ENCODE peak calls at places on chromosomes 6 and 20, in four cellular contexts. One of them, this sample, is unnamed. For H3K4me1, the result is how much of the 10 kb centered on the place peaks cover.

GRCh38 chr6:109241199-109241598 is 141.1 kb downstream of the CD164 start:
- DNase-seq in neuronal stem cell: no peak
- DNase-seq in astrocyte: peak
- DNase-seq in fibroblast of lung: peak
- DNase-seq in this sample: no peak

GRCh38 chr20:39910536-39910935 is 778.5 kb downstream of the MAFB start:
- DNase-seq in fibroblast of lung: no peak
- DNase-seq in neuronal stem cell: no peak
- DNase-seq in astrocyte: no peak
- DNase-seq in this sample: no peak

GRCh38 chr6:24401458-24401857 is 1.3 kb upstream of the MRS2 start:
- DNase-seq in neuronal stem cell: no peak
- DNase-seq in fibroblast of lung: no peak
- DNase-seq in astrocyte: no peak
- DNase-seq in this sample: no peak

GRCh38 chr20:38350879-38351775 is 4.8 kb downstream of the LBP start:
- DNase-seq in astrocyte: no peak
- DNase-seq in fibroblast of lung: no peak
- DNase-seq in neuronal stem cell: no peak
- DNase-seq in this sample: no peak

GRCh38 chr6:67393356-67393755 is 1241.7 kb upstream of the ADGRB3 start:
- DNase-seq in fibroblast of lung: no peak
- DNase-seq in astrocyte: no peak
- DNase-seq in neuronal stem cell: no peak
- DNase-seq in this sample: no peak

GRCh38 chr20:31440012-31440659 is at the start of gene DEFB123:
- DNase-seq in neuronal stem cell: no peak
- DNase-seq in fibroblast of lung: no peak
- DNase-seq in astrocyte: no peak
- DNase-seq in this sample: no peak

GRCh38 chr20:1875762-1876161 is 19.4 kb upstream of the SIRPA start:
- DNase-seq in fibroblast of lung: no peak
- DNase-seq in astrocyte: no peak
- DNase-seq in neuronal stem cell: no peak
- DNase-seq in this sample: no peak

GRCh38 chr6:142534484-142534883 is 232.7 kb downstream of the ADGRG6 start:
- DNase-seq in astrocyte: no peak
- DNase-seq in neuronal stem cell: no peak
- DNase-seq in fibroblast of lung: no peak
- DNase-seq in this sample: no peak

GRCh38 chr6:130282234-130282995 is 59.7 kb upstream of the SAMD3 start:
- DNase-seq in fibroblast of lung: peak
- DNase-seq in astrocyte: peak
- DNase-seq in neuronal stem cell: no peak
- DNase-seq in this sample: no peak

GRCh38 chr20:54643761-54644160 is 168.4 kb downstream of the DOK5 start:
- DNase-seq in astrocyte: peak
- DNase-seq in fibroblast of lung: peak
- DNase-seq in neuronal stem cell: no peak
- DNase-seq in this sample: no peak

GRCh38 chr6:150267686-150268561 is 100.9 kb upstream of the IYD start:
- DNase-seq in astrocyte: peak
- DNase-seq in neuronal stem cell: no peak
- DNase-seq in fibroblast of lung: peak
- DNase-seq in this sample: no peak

GRCh38 chr6:117317261-117317660 is 51.9 kb downstream of the VGLL2 start:
- DNase-seq in astrocyte: peak
- DNase-seq in fibroblast of lung: peak
- DNase-seq in neuronal stem cell: no peak
- DNase-seq in this sample: no peak

GRCh38 chr20:58086763-58087566 is 141.5 kb downstream of the ANKRD60 start:
- DNase-seq in fibroblast of lung: peak
- DNase-seq in astrocyte: no peak
- DNase-seq in neuronal stem cell: peak
- DNase-seq in this sample: peak

GRCh38 chr20:7798176-7798575 is 142.1 kb downstream of the HAO1 start:
- DNase-seq in fibroblast of lung: no peak
- DNase-seq in neuronal stem cell: no peak
- DNase-seq in astrocyte: peak
- DNase-seq in this sample: no peak

GRCh38 chr20:63897978-63898561 is 3.1 kb downstream of the DNAJC5 start:
- DNase-seq in neuronal stem cell: no peak
- DNase-seq in astrocyte: no peak
- DNase-seq in fibroblast of lung: no peak
- DNase-seq in this sample: no peak

GRCh38 chr20:6114696-6115095 is 8.1 kb downstream of the FERMT1 start:
- DNase-seq in fibroblast of lung: no peak
- DNase-seq in neuronal stem cell: no peak
- DNase-seq in astrocyte: no peak
- DNase-seq in this sample: no peak

GRCh38 chr6:71324179-71324791 is 35.7 kb downstream of the OGFRL1 start:
- DNase-seq in neuronal stem cell: no peak
- DNase-seq in astrocyte: no peak
- DNase-seq in fibroblast of lung: no peak
- DNase-seq in this sample: no peak

GRCh38 chr6:158008894-158009891 is 27.5 kb downstream of the SYNJ2 start:
- DNase-seq in neuronal stem cell: no peak
- DNase-seq in fibroblast of lung: peak
- DNase-seq in astrocyte: peak
- DNase-seq in this sample: no peak

GRCh38 chr20:50789968-50790650 is 4.8 kb upstream of the BCAS4 start:
- DNase-seq in astrocyte: no peak
- DNase-seq in fibroblast of lung: no peak
- DNase-seq in neuronal stem cell: no peak
- DNase-seq in this sample: peak

GRCh38 chr20:47810116-47810672 is 24.9 kb upstream of the SULF2 start:
- DNase-seq in astrocyte: no peak
- DNase-seq in neuronal stem cell: no peak
- DNase-seq in fibroblast of lung: no peak
- DNase-seq in this sample: no peak

GRCh38 chr6:130625825-130626500 is 201.2 kb upstream of the SMLR1 start:
- DNase-seq in neuronal stem cell: no peak
- DNase-seq in astrocyte: peak
- DNase-seq in fibroblast of lung: peak
- DNase-seq in this sample: no peak

GRCh38 chr6:38578075-38578474 is 61.7 kb downstream of the BTBD9 start:
- DNase-seq in fibroblast of lung: no peak
- DNase-seq in neuronal stem cell: no peak
- DNase-seq in astrocyte: no peak
- DNase-seq in this sample: no peak

GRCh38 chr6:168525926-168526630 is 85.1 kb downstream of the SMOC2 start:
- DNase-seq in fibroblast of lung: no peak
- DNase-seq in neuronal stem cell: no peak
- DNase-seq in astrocyte: no peak
- DNase-seq in this sample: no peak

GRCh38 chr20:45044084-45044573 is 56.8 kb downstream of the KCNS1 start:
- DNase-seq in neuronal stem cell: peak
- DNase-seq in astrocyte: peak
- DNase-seq in fibroblast of lung: peak
- DNase-seq in this sample: peak

GRCh38 chr6:15062311-15063252 is 183.3 kb upstream of the JARID2 start:
- DNase-seq in neuronal stem cell: no peak
- DNase-seq in fibroblast of lung: peak
- DNase-seq in astrocyte: peak
- DNase-seq in this sample: no peak

GRCh38 chr20:17712708-17713107 is 12.9 kb downstream of the BANF2 start:
- DNase-seq in fibroblast of lung: peak
- DNase-seq in astrocyte: peak
- DNase-seq in neuronal stem cell: no peak
- DNase-seq in this sample: no peak

GRCh38 chr20:50304501-50304856 is 113.8 kb downstream of the CEBPB start:
- DNase-seq in neuronal stem cell: no peak
- DNase-seq in astrocyte: peak
- DNase-seq in fibroblast of lung: peak
- DNase-seq in this sample: peak

GRCh38 chr6:130470777-130471176 is 105.0 kb downstream of the TMEM200A start:
- DNase-seq in fibroblast of lung: no peak
- DNase-seq in astrocyte: no peak
- DNase-seq in neuronal stem cell: no peak
- DNase-seq in this sample: no peak

GRCh38 chr6:158481612-158482473 is 78.0 kb upstream of the TMEM181 start:
- DNase-seq in fibroblast of lung: peak
- DNase-seq in astrocyte: peak
- DNase-seq in neuronal stem cell: no peak
- DNase-seq in this sample: no peak

GRCh38 chr6:141401168-141401567 is 731.6 kb upstream of the GJE1 start:
- DNase-seq in neuronal stem cell: no peak
- DNase-seq in astrocyte: peak
- DNase-seq in fibroblast of lung: peak
- DNase-seq in this sample: no peak

GRCh38 chr6:25450469-25451198 is 171.5 kb downstream of the CARMIL1 start:
- DNase-seq in astrocyte: no peak
- DNase-seq in neuronal stem cell: no peak
- DNase-seq in fibroblast of lung: no peak
- DNase-seq in this sample: no peak

GRCh38 chr6:69719602-69720193 is 77.1 kb downstream of the LMBRD1 start:
- DNase-seq in fibroblast of lung: peak
- DNase-seq in neuronal stem cell: no peak
- DNase-seq in astrocyte: no peak
- DNase-seq in this sample: no peak

GRCh38 chr20:10079964-10080363 is 45.2 kb downstream of the ANKEF1 start:
- DNase-seq in astrocyte: peak
- DNase-seq in neuronal stem cell: no peak
- DNase-seq in fibroblast of lung: peak
- DNase-seq in this sample: no peak

GRCh38 chr20:46128310-46129151 is 10.4 kb downstream of the CD40 start:
- DNase-seq in astrocyte: no peak
- DNase-seq in fibroblast of lung: no peak
- DNase-seq in neuronal stem cell: peak
- DNase-seq in this sample: no peak

GRCh38 chr6:93624408-93624807 is 205.0 kb upstream of the EPHA7 start:
- DNase-seq in fibroblast of lung: no peak
- DNase-seq in astrocyte: no peak
- DNase-seq in neuronal stem cell: no peak
- DNase-seq in this sample: no peak

GRCh38 chr6:105332576-105332975 is 70.3 kb downstream of the PREP start:
- DNase-seq in astrocyte: no peak
- DNase-seq in fibroblast of lung: no peak
- DNase-seq in neuronal stem cell: no peak
- DNase-seq in this sample: no peak

GRCh38 chr6:88520020-88520338 is 353.8 kb upstream of the CNR1 start:
- DNase-seq in fibroblast of lung: no peak
- DNase-seq in neuronal stem cell: no peak
- DNase-seq in astrocyte: no peak
- DNase-seq in this sample: no peak

GRCh38 chr6:15410752-15411151 is 164.9 kb downstream of the JARID2 start:
- DNase-seq in fibroblast of lung: no peak
- DNase-seq in neuronal stem cell: no peak
- DNase-seq in astrocyte: no peak
- DNase-seq in this sample: no peak

GRCh38 chr20:32538526-32538918 is 46.6 kb downstream of the NOL4L start:
- DNase-seq in fibroblast of lung: no peak
- DNase-seq in astrocyte: no peak
- DNase-seq in neuronal stem cell: no peak
- DNase-seq in this sample: no peak
- H3K27ac ChIP-seq in fibroblast of lung: no peak
- H3K27ac ChIP-seq in astrocyte: no peak
- H3K27ac ChIP-seq in neuronal stem cell: no peak
- H3K27ac ChIP-seq in this sample: peak

GRCh38 chr20:23407770-23408467 is 13.4 kb downstream of the NAPB start:
- DNase-seq in astrocyte: no peak
- DNase-seq in neuronal stem cell: no peak
- DNase-seq in fibroblast of lung: no peak
- DNase-seq in this sample: no peak
- H3K4me1 ChIP-seq in astrocyte: under half
- H3K4me1 ChIP-seq in neuronal stem cell: under half
- H3K4me1 ChIP-seq in fibroblast of lung: under half
- H3K4me1 ChIP-seq in this sample: under half

DNA sequence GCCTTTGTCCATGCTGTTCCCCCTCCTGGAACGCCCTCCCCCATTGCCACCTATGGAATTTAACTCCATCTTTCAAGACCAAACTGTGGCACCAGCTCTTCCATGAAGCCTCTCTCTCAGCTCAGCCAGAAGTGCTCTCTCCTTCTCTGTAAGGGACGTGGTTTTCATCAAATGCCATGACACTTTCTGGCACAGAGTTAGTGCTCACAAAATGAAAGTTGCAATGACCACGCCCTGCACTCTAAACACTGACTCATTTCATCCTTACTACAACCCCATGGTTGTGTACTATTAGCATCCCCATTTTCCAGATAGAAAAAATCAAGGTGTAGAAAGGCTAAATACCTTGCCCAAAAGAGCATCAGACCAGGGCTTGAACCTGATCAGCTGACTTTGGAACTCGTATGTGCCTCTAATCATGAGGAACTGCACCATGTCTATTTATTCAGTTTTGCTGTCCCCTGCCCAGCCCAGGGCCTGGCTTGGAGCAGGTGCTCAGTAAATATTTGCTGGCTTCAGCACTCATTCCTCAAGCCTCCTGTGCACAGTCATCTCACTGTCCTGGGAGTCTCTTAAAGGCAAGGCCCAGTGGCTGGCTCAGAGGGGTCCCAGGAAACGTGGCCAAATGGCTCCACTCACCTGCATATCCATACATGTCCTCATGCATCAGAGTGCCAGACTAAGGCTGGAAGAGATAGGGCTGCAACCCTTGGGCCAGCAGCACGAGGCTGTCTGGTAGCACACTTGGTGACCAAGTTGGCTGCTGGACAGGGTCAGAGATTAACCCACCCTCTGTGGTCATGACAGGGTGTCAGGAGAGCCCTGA is 77.9 kb downstream of the MRPL14 start:
- DNase-seq in neuronal stem cell: no peak
- DNase-seq in fibroblast of lung: peak
- DNase-seq in astrocyte: peak
- DNase-seq in this sample: peak
- H3K9ac ChIP-seq in neuronal stem cell: peak
- H3K9ac ChIP-seq in fibroblast of lung: no peak
- H3K9ac ChIP-seq in astrocyte: no peak
- H3K9ac ChIP-seq in this sample: no peak

GRCh38 chr6:133549252-133549925 is 308.2 kb downstream of the EYA4 start:
- DNase-seq in astrocyte: no peak
- DNase-seq in neuronal stem cell: peak
- DNase-seq in fibroblast of lung: no peak
- DNase-seq in this sample: no peak
- H3K27ac ChIP-seq in astrocyte: no peak
- H3K27ac ChIP-seq in neuronal stem cell: peak
- H3K27ac ChIP-seq in fibroblast of lung: no peak
- H3K27ac ChIP-seq in this sample: no peak

GRCh38 chr6:151390276-151391020 is 911 bp downstream of the ZBTB2 start:
- DNase-seq in neuronal stem cell: peak
- DNase-seq in fibroblast of lung: peak
- DNase-seq in astrocyte: peak
- DNase-seq in this sample: peak

GRCh38 chr6:151392429-151392828 is 1.1 kb upstream of the ZBTB2 start:
- DNase-seq in fibroblast of lung: no peak
- DNase-seq in neuronal stem cell: no peak
- DNase-seq in astrocyte: no peak
- DNase-seq in this sample: no peak

GRCh38 chr6:151391021-151391470 is 313 bp downstream of the ZBTB2 start:
- DNase-seq in fibroblast of lung: peak
- DNase-seq in astrocyte: peak
- DNase-seq in neuronal stem cell: peak
- DNase-seq in this sample: peak

GRCh38 chr6:151391471-151392428 is at the start of gene ZBTB2:
- DNase-seq in astrocyte: peak
- DNase-seq in neuronal stem cell: peak
- DNase-seq in fibroblast of lung: peak
- DNase-seq in this sample: peak

GRCh38 chr6:151393410-151393809 is 2.1 kb upstream of the ZBTB2 start:
- DNase-seq in fibroblast of lung: no peak
- DNase-seq in astrocyte: no peak
- DNase-seq in neuronal stem cell: no peak
- DNase-seq in this sample: no peak
- H3K4me1 ChIP-seq in fibroblast of lung: under half
- H3K4me1 ChIP-seq in astrocyte: under half
- H3K4me1 ChIP-seq in neuronal stem cell: under half
- H3K4me1 ChIP-seq in this sample: under half

This sample was measured in colonic mucosa.